ENCODE peak calls at places on chromosomes 4 and X, in ten cellular contexts. V is HFFc6; H is lower lobe of right lung; K is C1 segment of cervical spinal cord; P is breast epithelium; Z is chondrocyte; O is SK-N-DZ; T is left ventricle myocardium superior; Q is activated CD8-positive, alpha-beta memory T cell treated with anti-CD3 and anti-CD28 coated beads for 1 hour; R is lung microvascular endothelial cell. A is an unnamed sample.

GRCh38 chr4:182042945-182043344 is 200.3 kb upstream of the TENM3 start:
- DNase-seq in P (no peak), Z (no peak), Q (no peak), O (no peak), K (no peak), R (no peak), V (peak), H (no peak), T (no peak), A (no peak)

GRCh38 chr4:148312996-148313490 is 129.2 kb downstream of the NR3C2 start:
- DNase-seq in Z (no peak), V (no peak), Q (no peak), K (no peak), H (no peak), P (no peak), T (no peak), R (no peak), O (no peak), A (no peak)

GRCh38 chr4:25361253-25361652 is 15.8 kb upstream of the ANAPC4 start:
- DNase-seq in R (no peak), O (no peak), T (no peak), Q (no peak), H (no peak), P (no peak), K (no peak), V (no peak), Z (no peak), A (no peak)

GRCh38 chrX:143873343-143873742 is 10.5 kb upstream of the UBE2NL start:
- DNase-seq in T (no peak), Q (no peak), K (no peak), H (no peak), O (no peak), V (peak), Z (no peak), P (no peak), R (peak), A (no peak)

GRCh38 chr4:52317981-52318380 is 266.9 kb downstream of the SPATA18 start:
- DNase-seq in O (no peak), H (no peak), P (no peak), T (no peak), K (no peak), Z (no peak), R (no peak), V (no peak), Q (no peak), A (no peak)

GRCh38 chr4:112361181-112361791 is 64.1 kb downstream of the ALPK1 start:
- DNase-seq in K (no peak), T (peak), O (peak), R (no peak), Q (no peak), V (peak), Z (no peak), P (no peak), H (no peak), A (no peak)

GRCh38 chr4:71941001-71941400 is 90.8 kb upstream of the NPFFR2 start:
- DNase-seq in Q (no peak), O (peak), R (peak), T (no peak), H (no peak), P (no peak), Z (no peak), K (no peak), V (no peak), A (no peak)

GRCh38 chr4:13461511-13461910 is 22.6 kb downstream of the RAB28 start:
- DNase-seq in Z (no peak), H (no peak), O (no peak), Q (no peak), R (no peak), K (no peak), V (no peak), T (no peak), P (no peak), A (no peak)

GRCh38 chr4:125319311-125319710 is 4.6 kb downstream of the FAT4 start:
- DNase-seq in H (no peak), R (no peak), P (no peak), O (no peak), K (no peak), Q (no peak), T (no peak), Z (no peak), V (no peak), A (no peak)

GRCh38 chrX:49111846-49112245 is 11.7 kb downstream of the GPKOW start:
- DNase-seq in Z (no peak), V (no peak), K (peak), R (no peak), H (no peak), O (no peak), P (peak), T (no peak), Q (no peak), A (no peak)

GRCh38 chr4:164615964-164616363 is 138.0 kb upstream of the SMIM31 start:
- DNase-seq in T (no peak), P (no peak), Z (no peak), V (no peak), Q (no peak), O (no peak), K (no peak), R (no peak), H (no peak), A (no peak)

GRCh38 chr4:67151376-67152343 is 393.6 kb downstream of the CENPC start:
- DNase-seq in Q (no peak), R (no peak), V (no peak), Z (peak), H (peak), O (peak), T (no peak), K (no peak), P (no peak), A (peak)

GRCh38 chrX:72340572-72340971 is 34.9 kb upstream of the CITED1 start:
- DNase-seq in T (no peak), Z (no peak), K (no peak), P (no peak), R (no peak), H (no peak), V (no peak), O (no peak), Q (no peak), A (no peak)

GRCh38 chrX:10676239-10676971 is 56.0 kb upstream of the MID1 start:
- DNase-seq in T (no peak), V (no peak), K (no peak), Z (no peak), H (no peak), R (no peak), P (no peak), O (no peak), Q (no peak), A (no peak)

GRCh38 chrX:9341305-9342201 is 123.3 kb upstream of the TBL1X start:
- DNase-seq in O (peak), Q (no peak), K (peak), H (peak), P (peak), Z (no peak), T (peak), V (peak), R (peak), A (peak)

GRCh38 chr4:40380647-40381046 is 45.5 kb downstream of the CHRNA9 start:
- DNase-seq in P (no peak), T (no peak), R (no peak), H (no peak), O (no peak), V (no peak), Q (no peak), Z (no peak), K (no peak), A (no peak)

GRCh38 chr4:5890063-5890727 is 2.7 kb downstream of the CRMP1 start:
- DNase-seq in O (peak), H (no peak), Z (no peak), R (no peak), V (no peak), Q (no peak), K (peak), T (peak), P (no peak), A (no peak)

GRCh38 chr4:127484101-127484500 is 148.7 kb upstream of the INTU start:
- DNase-seq in K (no peak), Z (no peak), O (no peak), R (no peak), Q (no peak), P (no peak), H (no peak), T (no peak), V (no peak), A (no peak)

GRCh38 chr4:28211714-28212470 is 1351.3 kb downstream of the STIM2 start:
- DNase-seq in K (no peak), V (peak), O (no peak), Q (no peak), T (no peak), P (no peak), R (no peak), H (no peak), Z (no peak), A (no peak)

GRCh38 chr4:113461281-113461680 is 300.3 kb downstream of the CAMK2D start:
- DNase-seq in Z (no peak), P (no peak), T (no peak), K (no peak), O (no peak), V (no peak), H (no peak), Q (no peak), R (no peak), A (no peak)

GRCh38 chrX:7216981-7217587 is 69.1 kb upstream of the PUDP start:
- DNase-seq in Z (no peak), O (no peak), V (no peak), R (no peak), T (no peak), K (no peak), P (no peak), Q (no peak), H (no peak), A (no peak)

GRCh38 chr4:7244343-7244680 is 52.0 kb downstream of the SORCS2 start:
- DNase-seq in V (no peak), O (no peak), Q (no peak), K (peak), R (no peak), T (no peak), H (no peak), P (no peak), Z (no peak), A (no peak)